ENCODE peak calls at places on chromosomes 5 and 9, in four cellular contexts. N is trophoblast cell; V is GM06990; T is CD4-positive, CD25-positive, alpha-beta regulatory T cell. X is an unnamed sample.
A peak's percentile ranks its signal among the peaks of the same experiment; 100 is the strongest.

GRCh38 chr5:127320032-127320945 is 29.7 kb downstream of the MEGF10 start:
- DNase-seq in V (peak; percentile 31), N (no peak), T (peak; percentile 5), X (peak; percentile 32)

GRCh38 chr5:55763736-55764420 is 26.0 kb downstream of the DDX4 start:
- DNase-seq in T (peak; percentile 79), N (no peak), V (no peak), X (peak; percentile 80)

GRCh38 chr9:129338701-129339445 is 160.8 kb upstream of the IER5L start:
- DNase-seq in N (no peak), V (no peak), T (no peak), X (no peak)

GRCh38 chr9:131276107-131276888 is at the start of gene FAM78A:
- DNase-seq in N (peak; percentile 87), V (peak; percentile 80), T (peak; percentile 74), X (no peak)

GRCh38 chr9:127989094-127989493 is 8.3 kb upstream of the EEIG1 start:
- DNase-seq in T (no peak), N (no peak), V (no peak), X (no peak)

GRCh38 chr9:85743290-85744128 is 1.8 kb upstream of the AGTPBP1 start:
- DNase-seq in T (peak; percentile 43), V (no peak), N (peak; percentile 26), X (peak; percentile 58)

GRCh38 chr5:154395407-154396106 is 50.2 kb upstream of the SAP30L start:
- DNase-seq in V (peak; percentile 55), T (no peak), N (no peak), X (no peak)

GRCh38 chr5:5497132-5497748 is 74.8 kb downstream of the ICE1 start:
- DNase-seq in T (peak; percentile 43), V (no peak), N (peak; percentile 27), X (no peak)

GRCh38 chr5:125129151-125129806 is 382.8 kb upstream of the ZNF608 start:
- DNase-seq in N (no peak), T (no peak), V (no peak), X (no peak)

GRCh38 chr5:175654346-175654745 is 3.5 kb upstream of the HRH2 start:
- DNase-seq in V (no peak), N (no peak), T (no peak), X (no peak)

GRCh38 chr9:88358743-88359142 is 29.5 kb upstream of the SPIN1 start:
- DNase-seq in N (no peak), T (no peak), V (no peak), X (no peak)

GRCh38 chr5:55706230-55706629 is 5.9 kb downstream of the SLC38A9 start:
- DNase-seq in V (no peak), N (no peak), T (no peak), X (no peak)

GRCh38 chr5:39680213-39680612 is 255.4 kb upstream of the DAB2 start:
- DNase-seq in T (no peak), N (no peak), V (no peak), X (no peak)

GRCh38 chr5:4911646-4912403 is 228.3 kb upstream of the ADAMTS16 start:
- DNase-seq in N (no peak), T (no peak), V (no peak), X (no peak)

GRCh38 chr9:112145886-112146285 is 29.2 kb downstream of the SUSD1 start:
- DNase-seq in N (no peak), T (no peak), V (no peak), X (no peak)

GRCh38 chr9:37984672-37985611 is 81.0 kb upstream of the SLC25A51 start:
- DNase-seq in V (no peak), T (peak; percentile 49), N (no peak), X (peak; percentile 85)

GRCh38 chr5:157186309-157187045 is 5.8 kb downstream of the ITK start:
- DNase-seq in T (no peak), N (no peak), V (no peak), X (no peak)

GRCh38 chr5:53023969-53024368 is 34.8 kb downstream of the ITGA2 start:
- DNase-seq in V (peak; percentile 15), N (no peak), T (peak; percentile 24), X (no peak)

GRCh38 chr5:171630047-171630669 is 155.5 kb upstream of the SMIM23 start:
- DNase-seq in T (no peak), N (peak; percentile 11), V (no peak), X (peak; percentile 6)

GRCh38 chr5:15601274-15601673 is 101.3 kb downstream of the FBXL7 start:
- DNase-seq in V (no peak), T (no peak), N (no peak), X (no peak)

GRCh38 chr9:109967651-109968331 is 187.8 kb downstream of the PALM2AKAP2 start:
- DNase-seq in T (peak; percentile 49), N (no peak), V (peak; percentile 78), X (peak; percentile 54)

GRCh38 chr9:113151696-113152630 is 1.2 kb downstream of the SLC31A2 start:
- DNase-seq in V (no peak), N (no peak), T (no peak), X (no peak)

GRCh38 chr9:83312543-83312942 is 225.7 kb downstream of the FRMD3 start:
- DNase-seq in N (no peak), V (no peak), T (no peak), X (no peak)

GRCh38 chr9:136687721-136688223 is 515 bp upstream of the AGPAT2 start:
- DNase-seq in N (no peak), T (peak; percentile 36), V (peak; percentile 68), X (no peak)

GRCh38 chr9:133569891-133570651 is 35.6 kb downstream of the ADAMTSL2 start:
- DNase-seq in V (no peak), T (no peak), N (no peak), X (no peak)

GRCh38 chr5:177085985-177086917 is at the start of gene FGFR4:
- DNase-seq in N (peak; percentile 13), T (peak; percentile 57), V (no peak), X (peak; percentile 62)

GRCh38 chr5:95759634-95760033 is 28.5 kb downstream of the RHOBTB3 start:
- DNase-seq in V (no peak), T (no peak), N (no peak), X (peak; percentile 3)

GRCh38 chr5:95762681-95763041 is 31.5 kb downstream of the RHOBTB3 start:
- DNase-seq in V (no peak), T (no peak), N (no peak), X (no peak)

GRCh38 chr5:95761771-95762680 is 30.9 kb downstream of the RHOBTB3 start:
- DNase-seq in V (no peak), T (peak; percentile 21), N (no peak), X (peak; percentile 15)

GRCh38 chr5:95759005-95759404 is 27.9 kb downstream of the RHOBTB3 start:
- DNase-seq in T (no peak), N (peak; percentile 31), V (no peak), X (no peak)

DNA sequence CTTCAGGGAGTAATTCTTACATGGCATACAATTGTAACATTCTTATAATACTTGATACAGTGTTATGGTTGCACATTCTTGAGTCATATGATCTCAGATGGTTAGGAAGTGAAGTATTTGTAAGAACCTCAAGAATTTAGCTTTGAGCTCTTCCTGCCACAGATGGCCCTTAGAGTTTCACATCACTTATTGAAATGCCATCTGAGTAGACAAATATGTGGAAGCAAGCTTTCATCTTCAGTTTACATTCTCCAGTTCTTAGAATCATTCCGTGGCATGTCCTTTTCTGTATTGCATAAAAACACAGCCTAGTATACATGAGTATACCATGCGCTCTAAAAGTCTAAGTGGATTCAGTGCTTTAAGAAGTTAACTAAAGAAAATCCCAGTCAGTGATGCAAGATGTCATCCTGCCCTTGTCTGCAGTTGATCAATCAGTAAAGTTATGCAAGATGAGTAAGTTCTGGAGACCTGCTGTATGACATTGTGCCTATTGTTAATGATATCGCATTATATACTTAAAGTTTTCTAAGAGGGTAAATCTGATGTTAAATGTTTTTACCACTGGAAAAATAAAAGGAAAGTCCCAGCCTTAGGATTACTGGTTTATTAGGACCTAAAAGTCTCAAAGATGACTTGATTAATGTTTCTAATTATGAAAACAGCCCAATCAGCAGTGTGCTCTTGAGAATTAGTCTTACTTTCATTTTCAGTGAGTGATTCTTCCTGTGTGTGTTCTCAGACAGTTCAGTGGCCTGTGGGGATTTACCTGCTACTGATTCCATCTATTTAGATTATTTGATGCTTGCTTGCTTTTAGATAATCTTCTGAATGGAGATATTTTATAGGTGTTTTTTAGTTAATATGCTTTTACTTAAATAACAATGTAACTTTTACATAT is 29.4 kb downstream of the RHOBTB3 start:
- DNase-seq in N (no peak), V (peak; percentile 60), T (peak; percentile 82), X (peak; percentile 44)
- H3K4me3 ChIP-seq in N (no peak overlapping the region), V (peak overlapping the region; percentile 57), T (peak overlapping the region; percentile 85), X (no peak overlapping the region)

GRCh38 chr5:103034662-103035392 is 85.1 kb downstream of the GIN1 start:
- DNase-seq in T (no peak), V (no peak), N (no peak), X (no peak)

GRCh38 chr5:103036601-103037000 is 83.3 kb downstream of the GIN1 start:
- DNase-seq in N (no peak), T (no peak), V (no peak), X (no peak)

GRCh38 chr5:103041071-103041676 is 78.8 kb downstream of the GIN1 start:
- DNase-seq in N (no peak), T (peak; percentile 55), V (no peak), X (peak; percentile 43)

GRCh38 chr5:103035701-103036100 is 84.2 kb downstream of the GIN1 start:
- DNase-seq in N (no peak), V (no peak), T (no peak), X (no peak)

GRCh38 chr5:103037673-103038455 is 82.1 kb downstream of the GIN1 start:
- DNase-seq in N (no peak), V (no peak), T (no peak), X (no peak)
- H3K4me3 ChIP-seq in N (no peak overlapping the region), V (no peak overlapping the region), T (no peak overlapping the region), X (no peak overlapping the region)

GRCh38 chr9:114503522-114504340 is 1.5 kb downstream of the WHRN start:
- DNase-seq in T (peak; percentile 33), V (no peak), N (no peak), X (peak; percentile 17)

GRCh38 chr9:114506082-114506390 is 763 bp upstream of the WHRN start:
- DNase-seq in T (no peak), V (no peak), N (no peak), X (no peak)

GRCh38 chr9:114505187-114506081 is at the start of gene WHRN:
- DNase-seq in N (peak; percentile 90), T (peak; percentile 89), V (peak; percentile 71), X (peak; percentile 62)

GRCh38 chr9:114503009-114503408 is 2.3 kb downstream of the WHRN start:
- DNase-seq in V (no peak), N (no peak), T (no peak), X (no peak)

DNA sequence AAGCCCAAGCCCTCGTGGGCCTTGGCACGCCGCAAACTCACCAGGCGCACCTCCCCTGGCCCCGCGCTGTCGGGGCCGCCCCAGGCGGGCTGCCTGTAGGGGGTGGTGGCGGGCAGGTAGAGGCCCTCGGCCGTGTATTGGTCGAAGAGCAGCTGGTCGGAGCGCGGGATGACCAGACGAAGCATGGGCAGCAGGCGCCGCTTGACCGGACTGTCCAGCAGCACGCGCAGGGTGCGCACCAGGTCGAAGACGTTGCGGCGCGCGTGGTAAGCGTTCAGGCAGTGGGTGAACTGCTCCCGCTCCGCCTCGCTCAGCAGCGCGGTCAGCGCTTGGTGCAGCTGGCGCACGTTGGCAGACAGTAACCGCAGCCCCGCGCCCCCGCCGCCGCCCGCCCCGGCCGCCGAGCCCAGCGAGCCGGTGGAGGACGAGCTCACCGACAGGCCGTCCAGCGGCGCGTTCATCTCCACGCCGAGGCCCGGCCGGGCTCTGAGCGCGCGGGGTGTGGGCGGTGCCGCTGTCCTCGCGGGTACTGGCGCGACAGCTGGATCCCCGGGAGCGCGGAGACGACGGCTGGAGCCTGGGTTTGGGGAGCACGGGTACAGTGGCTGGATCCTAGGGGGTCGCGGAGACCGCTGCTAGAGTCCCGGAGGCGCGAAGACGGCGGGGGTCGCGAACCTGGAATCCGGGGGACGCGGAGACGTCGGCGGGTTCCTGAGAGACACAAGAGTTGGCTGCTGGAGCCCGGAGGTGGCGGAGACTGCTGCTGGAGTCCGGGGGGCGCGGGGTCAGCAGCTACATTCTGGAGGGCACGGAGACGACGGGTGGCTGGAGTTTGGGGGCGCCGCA is 709 bp downstream of the WHRN start:
- DNase-seq in T (peak; percentile 45), N (no peak), V (no peak), X (no peak)
- H3K4me3 ChIP-seq in T (peak overlapping the region; percentile 75), N (peak overlapping the region; percentile 80), V (peak overlapping the region; percentile 55), X (peak overlapping the region; percentile 62)

GRCh38 chr9:135179041-135179440 is 91.6 kb downstream of the OLFM1 start:
- DNase-seq in T (no peak), V (no peak), N (no peak), X (no peak)
- H3K4me3 ChIP-seq in T (no peak overlapping the region), V (no peak overlapping the region), N (no peak overlapping the region), X (no peak overlapping the region)

X was measured in Jurkat, Clone E6-1.